ENCODE peak calls at places on chromosome 13, in five cellular contexts. Q, Y, W, Z and R are unnamed samples.

GRCh38 chr13:26941345-26942174 is 181.0 kb upstream of the GPR12 start:
- DNase-seq in Q (no peak), Y (no peak), W (no peak), Z (no peak), R (no peak)

GRCh38 chr13:99386911-99387788 is 80.0 kb upstream of the GPR183 start:
- DNase-seq in Q (peak), Y (no peak), W (no peak), Z (peak), R (peak)

GRCh38 chr13:29436291-29436690 is 159.2 kb downstream of the SLC7A1 start:
- DNase-seq in Q (no peak), Y (no peak), W (no peak), Z (no peak), R (no peak)

GRCh38 chr13:23918208-23918607 is 20.9 kb upstream of the C1QTNF9B start:
- DNase-seq in Q (no peak), Y (no peak), W (no peak), Z (no peak), R (no peak)

GRCh38 chr13:41564046-41564445 is 106.7 kb downstream of the RGCC start:
- DNase-seq in Q (no peak), Y (no peak), W (no peak), Z (no peak), R (no peak)

GRCh38 chr13:59823495-59823894 is 340.2 kb downstream of the DIAPH3 start:
- DNase-seq in Q (no peak), Y (no peak), W (no peak), Z (no peak), R (no peak)

GRCh38 chr13:68927387-68928026 is 1180.1 kb upstream of the ATXN8OS start:
- DNase-seq in Q (no peak), Y (peak), W (no peak), Z (no peak), R (no peak)

GRCh38 chr13:25300861-25301346 is 521 bp upstream of the NUP58 start:
- DNase-seq in Q (no peak), Y (peak), W (peak), Z (no peak), R (no peak)

GRCh38 chr13:33032037-33032625 is 15.9 kb downstream of the KL start:
- DNase-seq in Q (no peak), Y (no peak), W (no peak), Z (no peak), R (no peak)

GRCh38 chr13:54261856-54262255 is 1233.2 kb downstream of the OLFM4 start:
- DNase-seq in Q (no peak), Y (no peak), W (no peak), Z (no peak), R (no peak)

GRCh38 chr13:19268331-19268730 is 86.7 kb upstream of the TUBA3C start:
- DNase-seq in Q (no peak), Y (no peak), W (no peak), Z (no peak), R (no peak)

GRCh38 chr13:106619688-106620555 is 52.0 kb upstream of the ARGLU1 start:
- DNase-seq in Q (no peak), Y (peak), W (peak), Z (no peak), R (no peak)

GRCh38 chr13:112702341-112702982 is 12.6 kb downstream of the ATP11A start:
- DNase-seq in Q (no peak), Y (peak), W (no peak), Z (no peak), R (no peak)

GRCh38 chr13:113935081-113935511 is 38.8 kb downstream of the C13orf46 start:
- DNase-seq in Q (no peak), Y (peak), W (no peak), Z (no peak), R (no peak)

GRCh38 chr13:39554371-39554770 is 48.6 kb downstream of the LHFPL6 start:
- DNase-seq in Q (no peak), Y (no peak), W (no peak), Z (no peak), R (no peak)

GRCh38 chr13:21501709-21502108 is 42.6 kb upstream of the ZDHHC20 start:
- DNase-seq in Q (no peak), Y (no peak), W (no peak), Z (no peak), R (no peak)

GRCh38 chr13:112907916-112908315 is 61.1 kb upstream of the MCF2L start:
- DNase-seq in Q (no peak), Y (peak), W (no peak), Z (no peak), R (no peak)

GRCh38 chr13:107250626-107251025 is 682.7 kb upstream of the ARGLU1 start:
- DNase-seq in Q (no peak), Y (no peak), W (no peak), Z (no peak), R (no peak)

GRCh38 chr13:102440259-102440936 is 38.5 kb upstream of the FGF14 start:
- DNase-seq in Q (no peak), Y (no peak), W (no peak), Z (no peak), R (no peak)

GRCh38 chr13:26198116-26198515 is 24.0 kb downstream of the RNF6 start:
- DNase-seq in Q (no peak), Y (no peak), W (no peak), Z (no peak), R (no peak)

GRCh38 chr13:77820431-77821149 is 98.0 kb downstream of the EDNRB start:
- DNase-seq in Q (no peak), Y (no peak), W (no peak), Z (no peak), R (no peak)

GRCh38 chr13:80359459-80360297 is 18.8 kb upstream of the SPRY2 start:
- DNase-seq in Q (no peak), Y (no peak), W (no peak), Z (no peak), R (no peak)

GRCh38 chr13:45621950-45622349 is 6.4 kb upstream of the ERICH6B start:
- DNase-seq in Q (no peak), Y (no peak), W (no peak), Z (no peak), R (no peak)

GRCh38 chr13:99086149-99086868 is 108.4 kb upstream of the DOCK9 start:
- DNase-seq in Q (peak), Y (peak), W (peak), Z (peak), R (peak)

GRCh38 chr13:99042851-99043250 is 65.0 kb upstream of the DOCK9 start:
- DNase-seq in Q (no peak), Y (no peak), W (no peak), Z (no peak), R (no peak)

GRCh38 chr13:110445183-110445582 is 116.3 kb downstream of the RAB20 start:
- DNase-seq in Q (no peak), Y (peak), W (no peak), Z (no peak), R (no peak)

GRCh38 chr13:30743319-30744055 is 8.1 kb downstream of the ALOX5AP start:
- DNase-seq in Q (no peak), Y (no peak), W (peak), Z (no peak), R (no peak)

GRCh38 chr13:50468849-50469669 is 374.4 kb downstream of the DLEU7 start:
- DNase-seq in Q (no peak), Y (no peak), W (no peak), Z (no peak), R (no peak)

GRCh38 chr13:112442483-112443090 is 66.4 kb downstream of the SPACA7 start:
- DNase-seq in Q (no peak), Y (no peak), W (no peak), Z (no peak), R (no peak)